ENCODE peak calls at places on chromosomes 16 and 17, in seven cellular contexts. O, M, Y, I, N, D and G are unnamed samples.

GRCh38 chr17:64264891-64265290 is 1.8 kb upstream of the TEX2 start:
- DNase-seq in O (no peak), M (no peak), Y (no peak), I (no peak), N (no peak), D (no peak), G (no peak)

GRCh38 chr16:53511403-53512280 is 8.6 kb upstream of the AKTIP start:
- DNase-seq in O (no peak), M (no peak), Y (peak), I (peak), N (no peak), D (no peak), G (no peak)

GRCh38 chr17:39239640-39240314 is 14.0 kb upstream of the STAC2 start:
- DNase-seq in O (peak), M (no peak), Y (peak), I (peak), N (no peak), D (peak), G (peak)

GRCh38 chr16:27234603-27235002 is 31.3 kb downstream of the KDM8 start:
- DNase-seq in O (no peak), M (no peak), Y (no peak), I (no peak), N (no peak), D (no peak), G (no peak)

GRCh38 chr16:14301150-14302030 is 230.3 kb downstream of the MRTFB start:
- DNase-seq in O (peak), M (no peak), Y (peak), I (no peak), N (no peak), D (peak), G (no peak)

GRCh38 chr17:75059369-75060345 is 12.6 kb downstream of the KCTD2 start:
- DNase-seq in O (peak), M (no peak), Y (peak), I (peak), N (no peak), D (no peak), G (no peak)

GRCh38 chr16:11168386-11169065 is 87.5 kb downstream of the SOCS1 start:
- DNase-seq in O (no peak), M (no peak), Y (no peak), I (no peak), N (no peak), D (no peak), G (no peak)

GRCh38 chr16:1003551-1004347 is 22.2 kb downstream of the SOX8 start:
- DNase-seq in O (no peak), M (no peak), Y (no peak), I (no peak), N (no peak), D (no peak), G (no peak)

GRCh38 chr16:29804455-29805231 is 1.7 kb upstream of the MAZ start:
- DNase-seq in O (no peak), M (no peak), Y (no peak), I (no peak), N (no peak), D (no peak), G (no peak)

GRCh38 chr16:60645541-60645940 is 1390.7 kb downstream of the CDH8 start:
- DNase-seq in O (peak), M (no peak), Y (no peak), I (no peak), N (no peak), D (no peak), G (no peak)

GRCh38 chr16:67910162-67910561 is 17.1 kb downstream of the PSKH1 start:
- DNase-seq in O (peak), M (no peak), Y (no peak), I (no peak), N (no peak), D (no peak), G (no peak)

GRCh38 chr17:73519621-73520368 is 124.5 kb downstream of the SDK2 start:
- DNase-seq in O (no peak), M (no peak), Y (no peak), I (no peak), N (no peak), D (no peak), G (no peak)

GRCh38 chr17:64147110-64148016 is 17.4 kb upstream of the ERN1 start:
- DNase-seq in O (peak), M (no peak), Y (peak), I (no peak), N (no peak), D (peak), G (no peak)

GRCh38 chr17:48642059-48642842 is 16.1 kb upstream of the HOXB9 start:
- DNase-seq in O (peak), M (no peak), Y (no peak), I (peak), N (no peak), D (no peak), G (no peak)

GRCh38 chr16:85291302-85292148 is 179.3 kb upstream of the CIBAR2 start:
- DNase-seq in O (no peak), M (no peak), Y (peak), I (no peak), N (no peak), D (peak), G (no peak)

GRCh38 chr16:84712138-84712671 is 12.4 kb downstream of the USP10 start:
- DNase-seq in O (no peak), M (no peak), Y (no peak), I (no peak), N (no peak), D (no peak), G (no peak)

GRCh38 chr17:6450926-6451717 is 6.9 kb downstream of the PIMREG start:
- DNase-seq in O (no peak), M (no peak), Y (no peak), I (no peak), N (no peak), D (no peak), G (no peak)

GRCh38 chr17:53924530-53925455 is 102.1 kb downstream of the KIF2B start:
- DNase-seq in O (no peak), M (no peak), Y (peak), I (no peak), N (no peak), D (no peak), G (no peak)

GRCh38 chr16:52035406-52035805 is 511.5 kb downstream of the TOX3 start:
- DNase-seq in O (no peak), M (no peak), Y (no peak), I (no peak), N (no peak), D (no peak), G (no peak)

GRCh38 chr16:17768257-17768656 is 297.5 kb upstream of the XYLT1 start:
- DNase-seq in O (no peak), M (no peak), Y (no peak), I (no peak), N (no peak), D (no peak), G (no peak)

GRCh38 chr16:21645261-21645721 is 7.1 kb downstream of the IGSF6 start:
- DNase-seq in O (no peak), M (no peak), Y (no peak), I (no peak), N (peak), D (no peak), G (no peak)

GRCh38 chr16:46687486-46687885 is 1.5 kb downstream of the VPS35 start:
- DNase-seq in O (no peak), M (no peak), Y (no peak), I (no peak), N (no peak), D (no peak), G (no peak)

GRCh38 chr16:13631213-13631767 is 288.7 kb upstream of the ERCC4 start:
- DNase-seq in O (no peak), M (no peak), Y (no peak), I (no peak), N (no peak), D (no peak), G (no peak)

GRCh38 chr17:39174907-39175694 is 9.1 kb upstream of the ARL5C start:
- DNase-seq in O (peak), M (peak), Y (peak), I (peak), N (no peak), D (peak), G (peak)

GRCh38 chr16:86538196-86538780 is 16.7 kb downstream of the MTHFSD start:
- DNase-seq in O (no peak), M (no peak), Y (no peak), I (no peak), N (no peak), D (no peak), G (no peak)

GRCh38 chr16:3934491-3935185 is 54.1 kb upstream of the CREBBP start:
- DNase-seq in O (no peak), M (no peak), Y (no peak), I (no peak), N (no peak), D (no peak), G (no peak)

DNA sequence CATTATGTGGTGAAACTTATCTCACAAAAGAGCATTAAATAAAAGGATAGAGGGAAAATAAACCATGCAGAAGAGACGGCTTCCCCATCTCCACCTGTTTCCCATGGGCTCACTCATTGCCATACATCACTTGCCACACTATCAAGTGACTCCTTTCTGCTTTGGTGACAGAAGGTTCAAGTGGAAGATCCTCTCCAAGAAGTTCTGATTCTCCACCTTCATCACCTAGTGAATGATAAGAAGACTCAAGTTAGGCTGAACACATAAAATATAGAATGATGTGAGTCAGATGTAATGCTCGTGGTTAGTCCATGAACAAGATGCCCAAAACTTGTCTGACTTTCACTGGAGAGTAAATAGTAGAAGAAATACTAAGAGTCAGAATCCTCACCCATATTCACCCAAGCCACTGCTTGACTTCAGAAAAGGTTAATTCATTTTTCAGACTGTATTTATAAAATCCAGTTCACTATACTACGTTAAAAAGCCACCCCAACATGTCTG is 100.1 kb upstream of the TOB1 start:
- DNase-seq in O (no peak), M (no peak), Y (no peak), I (no peak), N (no peak), D (no peak), G (no peak)
- TF ChIP-seq JUND in O (no peak), M (no peak), Y (no peak), I (no peak), N (no peak), D (no peak), G (no peak)

GRCh38 chr17:27502526-27503324 is 46.5 kb downstream of the KSR1 start:
- DNase-seq in O (no peak), M (no peak), Y (no peak), I (no peak), N (no peak), D (no peak), G (no peak)
- TF ChIP-seq JUND in O (no peak), M (no peak), Y (no peak), I (no peak), N (no peak), D (no peak), G (no peak)

GRCh38 chr16:81041696-81042095 is 6.1 kb downstream of the ATMIN start:
- DNase-seq in O (no peak), M (no peak), Y (no peak), I (no peak), N (no peak), D (no peak), G (no peak)

GRCh38 chr16:81040837-81041236 is 5.2 kb downstream of the ATMIN start:
- DNase-seq in O (no peak), M (no peak), Y (no peak), I (no peak), N (no peak), D (no peak), G (no peak)

GRCh38 chr16:81035398-81035974 is at the start of gene ATMIN:
- DNase-seq in O (peak), M (peak), Y (peak), I (peak), N (peak), D (peak), G (peak)

GRCh38 chr16:81035975-81036750 is 521 bp downstream of the ATMIN start:
- DNase-seq in O (peak), M (no peak), Y (peak), I (peak), N (no peak), D (peak), G (no peak)

DNA sequence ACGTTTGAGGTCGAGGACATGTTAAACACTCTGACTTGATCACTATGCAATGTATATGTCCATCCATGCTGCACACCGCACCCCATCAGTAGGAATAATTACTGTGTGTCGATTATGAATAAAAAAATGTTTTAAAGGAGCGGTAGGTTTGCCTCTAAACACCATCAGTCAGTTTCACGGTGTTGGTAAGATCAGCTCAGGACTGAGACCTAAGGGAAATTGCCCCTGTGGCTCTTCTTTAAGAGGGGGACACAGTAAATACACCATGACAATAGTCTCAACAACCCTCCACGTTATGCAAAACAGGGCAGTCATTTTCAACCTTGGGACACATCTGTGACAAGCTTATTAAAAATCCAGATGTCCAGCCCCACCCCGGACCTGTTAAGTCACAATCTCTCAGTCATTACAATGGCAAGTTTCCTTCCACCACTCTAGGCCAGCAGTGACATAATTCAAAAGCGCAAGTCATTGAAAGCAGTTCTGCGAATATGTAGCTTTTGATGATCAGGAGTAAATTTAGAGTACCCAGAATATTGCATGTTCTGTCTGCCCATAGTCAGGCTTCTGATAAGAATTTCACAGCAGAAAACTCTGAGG is 1.2 kb downstream of the ATMIN start:
- DNase-seq in O (peak), M (no peak), Y (peak), I (no peak), N (no peak), D (peak), G (no peak)
- TF ChIP-seq JUND in O (no peak), M (no peak), Y (no peak), I (no peak), N (no peak), D (no peak), G (no peak)

GRCh38 chr17:16980061-16980460 is 8.1 kb upstream of the TNFRSF13B start:
- DNase-seq in O (no peak), M (no peak), Y (no peak), I (no peak), N (no peak), D (no peak), G (no peak)

GRCh38 chr17:16976686-16977550 is 5.0 kb upstream of the TNFRSF13B start:
- DNase-seq in O (no peak), M (no peak), Y (no peak), I (no peak), N (no peak), D (no peak), G (no peak)

GRCh38 chr17:16977932-16978331 is 6.0 kb upstream of the TNFRSF13B start:
- DNase-seq in O (no peak), M (no peak), Y (no peak), I (no peak), N (no peak), D (no peak), G (no peak)

GRCh38 chr17:16981928-16982327 is 10.0 kb upstream of the TNFRSF13B start:
- DNase-seq in O (no peak), M (no peak), Y (no peak), I (no peak), N (no peak), D (no peak), G (no peak)

DNA sequence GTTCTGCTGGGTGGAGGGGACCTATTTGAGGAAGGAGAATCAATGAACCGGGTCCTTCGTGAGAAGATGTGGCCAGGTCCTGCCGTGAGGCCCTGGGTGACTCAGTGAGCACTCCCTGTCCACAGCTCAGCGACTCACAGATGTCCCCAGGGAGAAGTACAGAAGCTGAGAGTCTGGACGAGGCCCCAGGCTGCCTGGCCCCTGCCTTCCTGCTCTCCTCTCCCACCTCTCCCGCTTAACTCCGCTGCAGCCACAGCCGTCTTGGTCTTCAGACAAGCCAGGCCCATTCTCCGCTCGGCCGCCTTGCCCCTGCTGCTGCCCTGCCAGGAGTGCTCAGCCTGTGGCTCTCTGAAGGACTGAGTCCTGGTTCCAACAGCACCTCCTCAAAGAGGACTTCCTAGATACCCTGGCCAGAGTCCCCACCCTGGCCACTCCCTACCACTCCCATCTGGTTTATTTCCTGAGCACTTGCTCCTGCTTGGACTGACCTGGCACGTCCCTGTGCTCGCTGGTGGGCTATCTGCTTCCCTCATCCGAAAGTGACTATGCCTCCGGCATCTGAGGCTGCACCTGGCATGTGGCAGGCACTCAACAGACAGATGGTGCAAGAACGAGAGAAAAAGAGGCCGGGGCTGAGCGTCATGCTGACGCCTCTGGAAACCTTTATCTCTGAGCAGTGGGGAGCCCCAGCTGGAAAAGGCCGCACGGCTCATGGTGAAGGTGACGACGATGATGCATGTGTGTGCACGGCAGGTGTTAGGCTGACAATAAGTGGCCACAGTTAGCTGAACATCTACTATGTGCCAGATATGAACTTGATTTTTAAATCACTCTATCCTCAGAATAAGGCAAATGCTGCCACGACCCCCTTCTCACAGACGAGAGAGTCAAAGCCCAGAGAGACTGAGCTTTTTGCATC is 9.2 kb upstream of the TNFRSF13B start:
- DNase-seq in O (no peak), M (no peak), Y (no peak), I (no peak), N (peak), D (no peak), G (no peak)
- TF ChIP-seq JUND in O (no peak), M (no peak), Y (no peak), I (no peak), N (no peak), D (no peak), G (no peak)

DNA sequence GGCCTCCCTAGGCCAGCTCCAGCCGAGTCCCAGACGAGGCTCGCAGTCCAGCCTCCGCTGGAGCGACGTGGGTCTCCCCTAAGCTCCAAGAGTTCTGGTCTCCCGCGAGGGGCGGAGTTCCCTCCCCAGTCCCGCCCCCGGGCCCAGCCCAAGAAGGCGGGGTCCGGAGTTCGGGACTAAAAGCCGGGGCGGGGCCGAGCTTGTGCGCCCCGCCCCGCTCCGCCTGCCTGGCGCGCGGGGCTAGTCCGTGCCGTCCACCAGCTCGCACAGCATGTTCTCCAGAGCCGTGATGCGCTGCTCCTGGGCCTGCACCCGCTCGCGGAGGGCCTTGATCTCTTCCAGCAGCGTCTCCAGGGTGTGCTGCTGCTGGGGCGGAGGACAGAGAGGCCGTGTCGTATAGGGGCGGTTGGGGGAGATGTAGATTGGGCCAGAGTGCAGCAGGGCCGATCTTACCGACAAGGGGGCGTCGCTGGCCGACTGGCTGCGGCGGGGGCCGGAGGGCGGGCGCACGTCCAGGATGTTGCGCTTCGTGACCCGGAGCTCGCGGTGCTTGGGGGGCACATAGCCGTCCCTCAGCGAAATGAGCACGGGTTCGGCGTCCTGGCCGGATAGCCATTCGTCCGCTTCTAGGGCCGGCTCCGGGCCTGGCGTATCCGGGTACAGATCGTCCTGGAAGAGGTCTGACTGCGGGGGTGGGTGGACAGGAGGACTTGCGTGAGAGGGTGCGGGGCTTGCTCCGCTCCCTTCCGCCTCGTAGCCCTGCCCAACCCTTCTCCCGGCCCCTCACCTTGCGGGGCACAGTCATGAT is 7.0 kb downstream of the CORO6 start:
- DNase-seq in O (peak), M (no peak), Y (peak), I (peak), N (no peak), D (peak), G (no peak)
- TF ChIP-seq JUND in O (no peak), M (no peak), Y (no peak), I (no peak), N (no peak), D (no peak), G (no peak)